ENCODE peak calls at places on chromosome 13, in nine cellular contexts. A is DMS153; R is naive thymus-derived CD4-positive, alpha-beta T cell; Y is kidney epithelial cell; C is left ventricle myocardium superior; G is CD4-positive, alpha-beta memory T cell; F is NCI-H1092; Z is HFFc6; D is HuH-7.5. E is an unnamed sample.

GRCh38 chr13:48000559-48001126 is 430 bp downstream of the SUCLA2 start:
- DNase-seq in D (peak; percentile 10), Y (no peak), C (no peak), Z (no peak), G (no peak), A (no peak), R (no peak), F (no peak), E (no peak)

GRCh38 chr13:94346261-94347019 is 133.0 kb downstream of the DCT start:
- DNase-seq in Z (no peak), Y (no peak), F (no peak), D (no peak), A (no peak), R (no peak), G (no peak), C (no peak), E (no peak)

GRCh38 chr13:21929400-21929799 is 258.5 kb downstream of the FGF9 start:
- DNase-seq in R (no peak), C (no peak), Z (no peak), F (no peak), A (no peak), G (no peak), D (no peak), Y (no peak), E (no peak)

GRCh38 chr13:99545979-99546378 is 44.7 kb downstream of the TM9SF2 start:
- DNase-seq in G (no peak), R (no peak), Y (no peak), Z (no peak), D (no peak), F (no peak), C (no peak), A (no peak), E (no peak)

GRCh38 chr13:37369618-37370017 is 228.9 kb downstream of the POSTN start:
- DNase-seq in G (no peak), A (no peak), F (no peak), Y (no peak), R (no peak), D (no peak), C (no peak), Z (peak; percentile 25), E (peak; percentile 25)

GRCh38 chr13:111304041-111304544 is 16.3 kb upstream of the TEX29 start:
- DNase-seq in R (no peak), Y (no peak), G (no peak), Z (no peak), A (no peak), D (no peak), F (no peak), C (no peak), E (no peak)

GRCh38 chr13:48624858-48625257 is 28.9 kb upstream of the CYSLTR2 start:
- DNase-seq in G (no peak), R (no peak), A (no peak), D (no peak), F (no peak), Y (no peak), C (no peak), Z (no peak), E (no peak)

GRCh38 chr13:113982296-113982661 is 8.4 kb upstream of the C13orf46 start:
- DNase-seq in F (no peak), R (no peak), C (peak; percentile 23), G (no peak), D (no peak), A (no peak), Y (no peak), Z (no peak), E (no peak)